ENCODE peak calls at places on chromosomes 5 and 9, in nine cellular contexts. K is BE2C; P is Caco-2; X is fibroblast of mammary gland; S is Peyer's patch; M is CD8-positive, alpha-beta memory T cell; J is esophagus squamous epithelium; U is PC-3; E is NB4. D is an unnamed sample.

GRCh38 chr9:135304886-135305285 is 174.7 kb upstream of the PPP1R26 start:
- DNase-seq in K (no peak), P (no peak), X (no peak), S (no peak), M (no peak), J (no peak), U (no peak), E (no peak), D (no peak)

GRCh38 chr5:78787763-78788162 is 139.2 kb upstream of the LHFPL2 start:
- DNase-seq in K (no peak), P (no peak), X (peak), S (no peak), M (no peak), J (no peak), U (no peak), E (no peak), D (no peak)

GRCh38 chr5:143192191-143192880 is 211.2 kb downstream of the NR3C1 start:
- DNase-seq in K (no peak), P (no peak), X (peak), S (no peak), M (no peak), J (no peak), U (no peak), E (peak), D (no peak)

GRCh38 chr5:181218795-181219124 is 4.3 kb upstream of the TRIM41 start:
- DNase-seq in K (no peak), P (no peak), X (no peak), S (no peak), M (no peak), J (no peak), U (no peak), E (no peak), D (no peak)

GRCh38 chr5:148963679-148964078 is 99.2 kb downstream of the SH3TC2 start:
- DNase-seq in K (no peak), P (no peak), X (no peak), S (no peak), M (no peak), J (no peak), U (no peak), E (peak), D (no peak)

GRCh38 chr5:120306331-120306730 is 157.8 kb upstream of the PRR16 start:
- DNase-seq in K (no peak), P (no peak), X (peak), S (no peak), M (no peak), J (no peak), U (peak), E (no peak), D (no peak)

GRCh38 chr9:88559661-88560060 is 24.7 kb downstream of the NXNL2 start:
- DNase-seq in K (no peak), P (no peak), X (no peak), S (no peak), M (no peak), J (no peak), U (no peak), E (no peak), D (no peak)

GRCh38 chr5:5066276-5067186 is 73.6 kb upstream of the ADAMTS16 start:
- DNase-seq in K (no peak), P (peak), X (peak), S (no peak), M (no peak), J (no peak), U (no peak), E (no peak), D (no peak)

GRCh38 chr5:127305486-127305885 is 14.9 kb downstream of the MEGF10 start:
- DNase-seq in K (no peak), P (no peak), X (no peak), S (no peak), M (no peak), J (no peak), U (no peak), E (no peak), D (no peak)

GRCh38 chr9:17807670-17808282 is 228.9 kb downstream of the SH3GL2 start:
- DNase-seq in K (no peak), P (no peak), X (no peak), S (no peak), M (no peak), J (no peak), U (no peak), E (no peak), D (no peak)

GRCh38 chr9:29393064-29393463 is 1819.8 kb upstream of the C9orf72 start:
- DNase-seq in K (no peak), P (no peak), X (peak), S (no peak), M (no peak), J (no peak), U (peak), E (no peak), D (no peak)

GRCh38 chr9:126233175-126233574 is 93.5 kb upstream of the MVB12B start:
- DNase-seq in K (no peak), P (no peak), X (no peak), S (no peak), M (no peak), J (no peak), U (no peak), E (no peak), D (no peak)

GRCh38 chr9:133130721-133131244 is 9.7 kb upstream of the RALGDS start:
- DNase-seq in K (no peak), P (no peak), X (no peak), S (peak), M (peak), J (no peak), U (no peak), E (no peak), D (no peak)

GRCh38 chr5:20020235-20020634 is 32.2 kb upstream of the CDH18 start:
- DNase-seq in K (no peak), P (no peak), X (no peak), S (no peak), M (no peak), J (no peak), U (no peak), E (no peak), D (no peak)

GRCh38 chr9:68795411-68795810 is 90.4 kb downstream of the PIP5K1B start:
- DNase-seq in K (no peak), P (peak), X (no peak), S (no peak), M (no peak), J (no peak), U (no peak), E (no peak), D (no peak)
- H3K4me3 ChIP-seq in K (no peak), P (no peak), X (no peak), S (no peak), M (no peak), J (no peak), U (no peak), E (no peak), D (no peak)

GRCh38 chr9:96394832-96395496 is 11.5 kb upstream of the SLC35D2 start:
- DNase-seq in K (no peak), P (no peak), X (no peak), S (no peak), M (no peak), J (no peak), U (no peak), E (no peak), D (no peak)
- H3K4me3 ChIP-seq in K (no peak), P (no peak), X (no peak), S (no peak), M (no peak), J (no peak), U (no peak), E (no peak), D (no peak)

DNA sequence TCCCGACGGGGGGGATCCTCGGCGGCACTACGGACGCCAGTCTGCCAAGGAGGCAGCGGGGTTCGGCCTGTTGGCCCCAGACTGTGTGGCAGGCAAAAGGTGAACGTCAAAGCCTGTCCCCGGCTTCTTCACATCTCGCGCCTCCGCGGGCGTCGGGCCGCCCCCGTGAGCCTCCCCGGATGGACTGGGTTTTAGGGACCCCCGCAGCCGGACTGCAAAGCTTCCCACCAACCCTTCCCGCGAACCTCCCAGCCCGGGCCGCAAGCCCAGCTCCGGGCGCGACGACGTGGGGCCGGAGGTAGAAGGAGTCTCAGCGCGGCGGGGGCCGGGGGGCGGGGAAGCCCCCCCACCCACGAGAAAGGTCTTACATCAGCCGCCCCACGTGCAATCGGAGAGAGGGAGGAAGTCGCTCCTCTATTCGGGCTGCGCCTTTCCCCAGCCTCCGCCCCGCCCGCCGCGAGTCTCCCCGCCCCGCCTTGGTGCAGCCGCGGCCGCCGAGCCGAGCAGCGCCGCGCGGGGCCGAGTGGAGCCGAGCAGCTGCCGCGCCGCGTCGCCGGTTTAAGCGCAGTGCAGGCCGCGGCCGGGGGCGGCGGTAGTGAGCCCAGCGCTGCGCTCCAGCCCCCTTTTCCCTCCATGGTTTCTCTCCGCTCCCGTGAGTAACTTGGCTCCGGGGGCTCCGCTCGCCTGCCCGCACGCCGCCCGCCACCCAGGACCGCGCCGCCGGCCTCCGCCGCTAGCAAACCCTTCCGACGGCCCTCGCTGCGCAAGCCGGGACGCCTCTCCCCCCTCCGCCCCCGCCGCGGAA is at the start of gene ANP32B:
- DNase-seq in K (peak), P (peak), X (peak), S (peak), M (peak), J (peak), U (peak), E (peak), D (peak)
- H3K4me3 ChIP-seq in K (peak), P (peak), X (peak), S (peak), M (peak), J (peak), U (peak), E (peak), D (peak)

DNA sequence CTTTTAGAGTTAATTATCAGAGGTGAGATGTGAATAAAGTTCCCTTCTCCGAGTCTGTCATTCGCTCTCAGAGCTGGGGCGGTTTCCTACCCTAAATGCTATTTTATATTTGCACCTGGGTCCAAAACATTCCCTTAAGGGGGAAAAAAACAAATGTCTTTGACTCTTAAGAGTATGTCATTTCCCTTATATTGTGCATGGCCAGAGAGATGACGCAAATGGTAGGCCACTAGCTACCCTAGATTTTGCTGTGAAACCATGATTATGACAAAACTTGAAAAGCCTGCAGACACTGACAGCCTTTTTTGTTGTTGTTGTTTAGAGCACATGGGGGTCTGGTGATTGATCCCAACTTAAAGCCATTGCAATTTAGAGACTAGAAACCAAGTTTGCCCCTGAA is 12.8 kb downstream of the DAB2 start:
- DNase-seq in K (no peak), P (no peak), X (no peak), S (no peak), M (no peak), J (no peak), U (no peak), E (no peak), D (no peak)
- H3K4me3 ChIP-seq in K (no peak), P (no peak), X (no peak), S (no peak), M (no peak), J (no peak), U (no peak), E (no peak), D (no peak)

GRCh38 chr5:102867999-102868662 is 113.0 kb downstream of the PAM start:
- DNase-seq in K (peak), P (no peak), X (peak), S (no peak), M (no peak), J (no peak), U (no peak), E (no peak), D (no peak)

GRCh38 chr5:102865171-102865509 is 110.0 kb downstream of the PAM start:
- DNase-seq in K (no peak), P (no peak), X (peak), S (no peak), M (no peak), J (no peak), U (no peak), E (no peak), D (no peak)

GRCh38 chr5:102863764-102864560 is 108.9 kb downstream of the PAM start:
- DNase-seq in K (no peak), P (no peak), X (peak), S (no peak), M (no peak), J (no peak), U (no peak), E (no peak), D (no peak)

GRCh38 chr5:102866315-102866693 is 111.2 kb downstream of the PAM start:
- DNase-seq in K (no peak), P (peak), X (peak), S (no peak), M (no peak), J (no peak), U (peak), E (no peak), D (no peak)

GRCh38 chr5:102865510-102866314 is 110.6 kb downstream of the PAM start:
- DNase-seq in K (peak), P (peak), X (peak), S (peak), M (peak), J (no peak), U (peak), E (peak), D (no peak)
- H3K4me3 ChIP-seq in K (peak), P (peak), X (peak), S (peak), M (peak), J (peak), U (peak), E (peak), D (peak)

GRCh38 chr5:55530669-55531068 is 4.1 kb downstream of the PLPP1 start:
- DNase-seq in K (no peak), P (no peak), X (no peak), S (no peak), M (no peak), J (no peak), U (no peak), E (no peak), D (no peak)
- H3K4me3 ChIP-seq in K (no peak), P (no peak), X (no peak), S (no peak), M (no peak), J (peak), U (no peak), E (no peak), D (no peak)

GRCh38 chr5:152595327-152595890 is 190.3 kb upstream of the NMUR2 start:
- DNase-seq in K (no peak), P (no peak), X (no peak), S (no peak), M (no peak), J (no peak), U (no peak), E (no peak), D (no peak)
- H3K4me3 ChIP-seq in K (no peak), P (no peak), X (no peak), S (no peak), M (no peak), J (no peak), U (no peak), E (no peak), D (no peak)

GRCh38 chr5:1202798-1203185 is 1.4 kb downstream of the SLC6A19 start:
- DNase-seq in K (no peak), P (no peak), X (no peak), S (no peak), M (peak), J (no peak), U (no peak), E (no peak), D (no peak)

GRCh38 chr5:1203311-1203967 is 2.0 kb downstream of the SLC6A19 start:
- DNase-seq in K (no peak), P (no peak), X (no peak), S (no peak), M (peak), J (no peak), U (no peak), E (no peak), D (no peak)

GRCh38 chr5:1204693-1205242 is 3.4 kb downstream of the SLC6A19 start:
- DNase-seq in K (peak), P (peak), X (peak), S (no peak), M (peak), J (no peak), U (peak), E (peak), D (no peak)

GRCh38 chr5:1205255-1206180 is 4.1 kb downstream of the SLC6A19 start:
- DNase-seq in K (no peak), P (no peak), X (no peak), S (no peak), M (peak), J (no peak), U (no peak), E (no peak), D (no peak)

GRCh38 chr5:1203968-1204692 is 2.7 kb downstream of the SLC6A19 start:
- DNase-seq in K (no peak), P (no peak), X (no peak), S (no peak), M (peak), J (no peak), U (no peak), E (no peak), D (no peak)
- H3K4me3 ChIP-seq in K (no peak), P (no peak), X (no peak), S (no peak), M (no peak), J (no peak), U (no peak), E (no peak), D (no peak)

DNA sequence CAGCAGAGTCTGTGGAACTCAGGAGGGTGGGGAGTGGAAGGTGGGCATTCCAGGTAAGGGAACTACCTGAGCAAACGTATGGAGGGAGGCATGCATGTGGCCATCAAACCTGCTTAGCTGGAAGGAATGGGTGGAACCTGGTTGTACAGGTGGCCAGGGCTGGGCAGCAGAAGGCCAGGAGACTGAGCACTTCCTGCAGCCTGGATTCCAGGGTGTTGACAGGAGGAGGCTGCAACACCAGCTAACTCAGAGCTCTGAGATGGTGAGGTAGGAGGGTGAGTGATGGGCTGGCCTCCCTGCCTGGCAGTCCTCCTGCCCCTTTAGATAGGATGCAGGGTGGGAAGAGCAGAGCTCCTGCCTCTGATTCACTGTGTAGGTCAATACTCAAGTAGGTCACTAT is 92.5 kb upstream of the CPEB4 start:
- DNase-seq in K (no peak), P (peak), X (no peak), S (no peak), M (no peak), J (no peak), U (peak), E (no peak), D (no peak)
- H3K4me3 ChIP-seq in K (no peak), P (no peak), X (no peak), S (no peak), M (no peak), J (no peak), U (no peak), E (no peak), D (no peak)